ENCODE peak calls at places on chromosomes 3 and 15, in nine cellular contexts. Z, B, C, I, R, S, T, A and L are unnamed samples.
A peak's percentile ranks its signal among the peaks of the same experiment; 100 is the strongest.

GRCh38 chr3:196047391-196048030 is 34.4 kb downstream of the TFRC start:
- DNase-seq in Z (no peak), B (no peak), C (no peak), I (no peak), R (no peak), S (no peak), T (no peak), A (no peak), L (no peak)

GRCh38 chr15:71386005-71386404 is 270.7 kb downstream of the THSD4 start:
- DNase-seq in Z (no peak), B (no peak), C (no peak), I (no peak), R (no peak), S (no peak), T (no peak), A (no peak), L (no peak)

GRCh38 chr3:184361932-184362667 is 590 bp downstream of the POLR2H start:
- DNase-seq in Z (peak; percentile 79), B (no peak), C (peak; percentile 67), I (peak; percentile 20), R (peak; percentile 85), S (no peak), T (peak; percentile 77), A (peak; percentile 57), L (no peak)

GRCh38 chr3:186166036-186166435 is 57.1 kb upstream of the ETV5 start:
- DNase-seq in Z (no peak), B (no peak), C (no peak), I (no peak), R (no peak), S (no peak), T (no peak), A (no peak), L (no peak)

GRCh38 chr3:58234516-58234931 is 3.1 kb upstream of the ABHD6 start:
- DNase-seq in Z (peak; percentile 9), B (peak; percentile 52), C (no peak), I (no peak), R (no peak), S (no peak), T (peak; percentile 56), A (peak; percentile 65), L (no peak)

GRCh38 chr15:37907136-37907535 is 27.3 kb upstream of the TMCO5A start:
- DNase-seq in Z (peak; percentile 24), B (no peak), C (no peak), I (no peak), R (no peak), S (no peak), T (peak; percentile 42), A (peak; percentile 42), L (no peak)

GRCh38 chr3:46456118-46456517 is 8.6 kb downstream of the LTF start:
- DNase-seq in Z (no peak), B (no peak), C (no peak), I (no peak), R (no peak), S (no peak), T (no peak), A (no peak), L (no peak)

GRCh38 chr3:11389570-11390268 is 117.5 kb downstream of the ATG7 start:
- DNase-seq in Z (no peak), B (no peak), C (no peak), I (no peak), R (no peak), S (no peak), T (no peak), A (peak; percentile 21), L (no peak)

GRCh38 chr3:124431585-124431984 is 298.7 kb upstream of the UMPS start:
- DNase-seq in Z (no peak), B (no peak), C (no peak), I (no peak), R (no peak), S (no peak), T (no peak), A (no peak), L (peak; percentile 65)

GRCh38 chr3:160792445-160793039 is 36.5 kb downstream of the PPM1L start:
- DNase-seq in Z (no peak), B (no peak), C (no peak), I (no peak), R (no peak), S (no peak), T (no peak), A (no peak), L (no peak)

GRCh38 chr15:62835351-62835750 is 207.2 kb upstream of the TPM1 start:
- DNase-seq in Z (no peak), B (no peak), C (no peak), I (no peak), R (no peak), S (no peak), T (no peak), A (no peak), L (no peak)

GRCh38 chr15:55289573-55290360 is at the start of gene RAB27A:
- DNase-seq in Z (peak; percentile 78), B (peak; percentile 64), C (peak; percentile 66), I (peak; percentile 58), R (peak; percentile 85), S (peak; percentile 44), T (peak; percentile 78), A (peak; percentile 56), L (peak; percentile 48)

GRCh38 chr3:135038191-135038590 is 243.1 kb downstream of the EPHB1 start:
- DNase-seq in Z (no peak), B (no peak), C (no peak), I (no peak), R (no peak), S (no peak), T (no peak), A (no peak), L (no peak)

GRCh38 chr15:74579001-74579400 is 36.6 kb upstream of the CLK3 start:
- DNase-seq in Z (no peak), B (no peak), C (no peak), I (no peak), R (no peak), S (no peak), T (no peak), A (no peak), L (no peak)

GRCh38 chr3:177978948-177979347 is 557.3 kb upstream of the KCNMB2 start:
- DNase-seq in Z (no peak), B (no peak), C (no peak), I (no peak), R (no peak), S (no peak), T (no peak), A (no peak), L (no peak)

GRCh38 chr15:66772967-66773873 is 71.2 kb downstream of the SMAD6 start:
- DNase-seq in Z (no peak), B (peak; percentile 75), C (no peak), I (no peak), R (peak; percentile 55), S (no peak), T (no peak), A (no peak), L (peak; percentile 39)

GRCh38 chr3:62718011-62718410 is 157.2 kb downstream of the CADPS start:
- DNase-seq in Z (no peak), B (no peak), C (no peak), I (no peak), R (no peak), S (no peak), T (no peak), A (no peak), L (no peak)

GRCh38 chr3:52108302-52109232 is 45.7 kb downstream of the POC1A start:
- DNase-seq in Z (no peak), B (no peak), C (no peak), I (no peak), R (peak; percentile 75), S (no peak), T (no peak), A (no peak), L (no peak)

GRCh38 chr3:10703875-10704274 is 112.2 kb upstream of the SLC6A11 start:
- DNase-seq in Z (peak; percentile 6), B (no peak), C (peak; percentile 21), I (no peak), R (peak; percentile 46), S (no peak), T (peak; percentile 70), A (peak; percentile 27), L (no peak)

GRCh38 chr15:77568960-77569646 is 63.6 kb downstream of the LINGO1 start:
- DNase-seq in Z (peak; percentile 34), B (peak; percentile 71), C (no peak), I (no peak), R (no peak), S (no peak), T (peak; percentile 23), A (no peak), L (no peak)